ENCODE peak calls at places on chromosomes 1 and 21, in four cellular contexts. One of them, this sample, is unnamed.
A peak's percentile ranks its signal among the peaks of the same experiment; 100 is the strongest.

GRCh38 chr1:15272009-15272781 is 25.2 kb downstream of the FHAD1 start:
- DNase-seq in GM12878: no peak
- DNase-seq in WTC11: peak; percentile 69
- DNase-seq in K562: peak; percentile 80
- DNase-seq in this sample: peak; percentile 82

GRCh38 chr1:166981589-166981988 is 6.2 kb upstream of the ILDR2 start:
- DNase-seq in GM12878: no peak
- DNase-seq in K562: no peak
- DNase-seq in WTC11: no peak
- DNase-seq in this sample: no peak

GRCh38 chr1:93686497-93687250 is 5.0 kb upstream of the BCAR3 start:
- DNase-seq in GM12878: no peak
- DNase-seq in WTC11: no peak
- DNase-seq in K562: no peak
- DNase-seq in this sample: no peak

GRCh38 chr1:204446413-204447111 is 34.9 kb upstream of the PPP1R15B start:
- DNase-seq in K562: peak; percentile 70
- DNase-seq in WTC11: peak; percentile 90
- DNase-seq in GM12878: no peak
- DNase-seq in this sample: peak; percentile 55

GRCh38 chr1:180612591-180612990 is 19.2 kb upstream of the XPR1 start:
- DNase-seq in WTC11: no peak
- DNase-seq in K562: no peak
- DNase-seq in GM12878: no peak
- DNase-seq in this sample: no peak

GRCh38 chr1:152497273-152497672 is 13.3 kb upstream of the LCE5A start:
- DNase-seq in WTC11: no peak
- DNase-seq in GM12878: no peak
- DNase-seq in K562: peak; percentile 22
- DNase-seq in this sample: peak; percentile 20

GRCh38 chr1:67831850-67832513 is 1.3 kb downstream of the GNG12 start:
- DNase-seq in K562: peak; percentile 43
- DNase-seq in GM12878: no peak
- DNase-seq in WTC11: no peak
- DNase-seq in this sample: no peak

GRCh38 chr1:235642021-235642942 is 7.3 kb downstream of the GNG4 start:
- DNase-seq in WTC11: peak; percentile 43
- DNase-seq in GM12878: no peak
- DNase-seq in K562: peak; percentile 34
- DNase-seq in this sample: no peak

GRCh38 chr1:222829868-222830267 is 15.0 kb downstream of the DISP1 start:
- DNase-seq in WTC11: no peak
- DNase-seq in K562: no peak
- DNase-seq in GM12878: no peak
- DNase-seq in this sample: no peak

GRCh38 chr21:28126521-28127317 is 866.0 kb downstream of the LTN1 start:
- DNase-seq in WTC11: no peak
- DNase-seq in K562: no peak
- DNase-seq in GM12878: no peak
- DNase-seq in this sample: no peak

GRCh38 chr1:229012823-229013222 is 258.1 kb upstream of the RAB4A start:
- DNase-seq in K562: no peak
- DNase-seq in GM12878: no peak
- DNase-seq in WTC11: no peak
- DNase-seq in this sample: no peak

GRCh38 chr1:64505232-64505943 is 35.5 kb downstream of the CACHD1 start:
- DNase-seq in GM12878: no peak
- DNase-seq in WTC11: peak; percentile 77
- DNase-seq in K562: peak; percentile 35
- DNase-seq in this sample: no peak

GRCh38 chr1:20717452-20718342 is at the start of gene KIF17:
- DNase-seq in WTC11: peak; percentile 80
- DNase-seq in K562: peak; percentile 87
- DNase-seq in GM12878: no peak
- DNase-seq in this sample: no peak

GRCh38 chr1:2385606-2386280 is 5.6 kb downstream of the MORN1 start:
- DNase-seq in GM12878: no peak
- DNase-seq in WTC11: no peak
- DNase-seq in K562: no peak
- DNase-seq in this sample: no peak

GRCh38 chr1:113141650-113142473 is 68.9 kb downstream of the LRIG2 start:
- DNase-seq in GM12878: no peak
- DNase-seq in K562: peak; percentile 87
- DNase-seq in WTC11: no peak
- DNase-seq in this sample: no peak

GRCh38 chr1:214102907-214103306 is 115.1 kb downstream of the PROX1 start:
- DNase-seq in WTC11: no peak
- DNase-seq in GM12878: no peak
- DNase-seq in K562: no peak
- DNase-seq in this sample: peak; percentile 81

GRCh38 chr1:198605880-198606458 is 32.9 kb upstream of the PTPRC start:
- DNase-seq in K562: no peak
- DNase-seq in GM12878: no peak
- DNase-seq in WTC11: no peak
- DNase-seq in this sample: no peak

GRCh38 chr1:61432616-61433388 is 292.1 kb downstream of the TM2D1 start:
- DNase-seq in GM12878: no peak
- DNase-seq in WTC11: no peak
- DNase-seq in K562: no peak
- DNase-seq in this sample: no peak

GRCh38 chr1:9438431-9439073 is 100.7 kb upstream of the SLC25A33 start:
- DNase-seq in K562: no peak
- DNase-seq in GM12878: no peak
- DNase-seq in WTC11: no peak
- DNase-seq in this sample: peak; percentile 91

GRCh38 chr1:167292216-167292615 is 71.5 kb downstream of the POU2F1 start:
- DNase-seq in WTC11: no peak
- DNase-seq in K562: no peak
- DNase-seq in GM12878: no peak
- DNase-seq in this sample: no peak

GRCh38 chr1:25565188-25565591 is 21.8 kb downstream of the LDLRAP1 start:
- DNase-seq in WTC11: no peak
- DNase-seq in K562: no peak
- DNase-seq in GM12878: no peak
- DNase-seq in this sample: no peak

DNA sequence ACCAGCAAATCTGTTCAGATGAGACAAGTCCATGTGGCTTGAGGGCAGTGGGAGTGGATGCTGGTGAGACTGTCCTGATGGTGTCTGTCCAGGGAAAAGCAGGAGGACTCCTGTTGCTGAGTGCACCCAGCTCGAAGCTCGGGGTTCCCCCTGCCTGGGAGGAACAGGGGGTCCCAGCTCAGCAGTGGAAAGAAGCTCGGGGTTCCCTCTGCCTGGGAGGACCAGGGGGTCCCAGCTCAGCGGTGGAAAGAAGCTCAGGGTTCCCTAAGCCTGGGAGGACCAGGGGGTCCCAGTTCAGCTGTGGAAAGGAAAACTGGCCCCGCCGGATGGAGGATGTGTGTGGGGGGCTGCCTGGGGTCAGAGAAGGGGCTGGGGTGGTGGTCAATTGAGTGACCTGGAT is 39.1 kb downstream of the CRYAA start:
- DNase-seq in WTC11: peak; percentile 4
- DNase-seq in K562: no peak
- DNase-seq in GM12878: no peak
- DNase-seq in this sample: no peak
- TF ChIP-seq CREM in WTC11: no peak
- TF ChIP-seq CREM in K562: no peak
- TF ChIP-seq CREM in GM12878: no peak
- TF ChIP-seq CREM in this sample: no peak

GRCh38 chr1:12016182-12016581 is 3.1 kb upstream of the MIIP start:
- DNase-seq in K562: peak; percentile 33
- DNase-seq in GM12878: no peak
- DNase-seq in WTC11: no peak
- DNase-seq in this sample: no peak
- TF ChIP-seq CREM in K562: no peak
- TF ChIP-seq CREM in GM12878: no peak
- TF ChIP-seq CREM in WTC11: no peak
- TF ChIP-seq CREM in this sample: no peak

GRCh38 chr1:156629825-156630449 is 10.7 kb downstream of the HAPLN2 start:
- DNase-seq in WTC11: no peak
- DNase-seq in GM12878: no peak
- DNase-seq in K562: no peak
- DNase-seq in this sample: no peak

GRCh38 chr1:156638189-156638588 is 3.7 kb upstream of the BCAN start:
- DNase-seq in K562: no peak
- DNase-seq in WTC11: no peak
- DNase-seq in GM12878: no peak
- DNase-seq in this sample: no peak

GRCh38 chr1:156627313-156627880 is 8.2 kb downstream of the HAPLN2 start:
- DNase-seq in WTC11: peak; percentile 60
- DNase-seq in GM12878: no peak
- DNase-seq in K562: peak; percentile 82
- DNase-seq in this sample: peak; percentile 58

GRCh38 chr1:156632355-156632754 is 9.6 kb upstream of the BCAN start:
- DNase-seq in GM12878: no peak
- DNase-seq in K562: no peak
- DNase-seq in WTC11: no peak
- DNase-seq in this sample: no peak
- TF ChIP-seq CREM in GM12878: no peak
- TF ChIP-seq CREM in K562: no peak
- TF ChIP-seq CREM in WTC11: no peak
- TF ChIP-seq CREM in this sample: no peak

DNA sequence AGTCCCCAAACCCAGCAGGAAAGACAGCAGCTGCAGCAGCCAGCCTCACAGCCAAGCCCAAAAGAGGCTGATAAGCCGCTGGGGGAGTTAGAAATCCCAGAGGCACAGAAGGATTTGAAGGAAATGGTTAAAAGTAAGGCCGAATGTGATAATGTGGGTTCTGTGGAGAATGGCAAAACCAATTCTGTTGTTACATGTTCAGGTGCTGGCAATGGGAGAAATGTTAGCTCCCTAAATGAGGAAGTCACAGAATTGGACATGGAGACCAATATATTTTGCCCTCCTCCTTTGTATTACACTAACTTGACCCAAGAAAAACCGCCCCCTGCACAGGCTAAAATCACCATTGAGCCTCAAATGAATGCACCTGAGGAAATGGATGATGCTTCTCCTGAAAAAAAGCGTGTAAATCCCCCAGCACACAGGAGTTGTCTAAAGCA is 875 bp downstream of the MAP10 start:
- DNase-seq in K562: peak; percentile 28
- DNase-seq in WTC11: no peak
- DNase-seq in GM12878: no peak
- DNase-seq in this sample: no peak
- TF ChIP-seq CREM in K562: no peak
- TF ChIP-seq CREM in WTC11: no peak
- TF ChIP-seq CREM in GM12878: no peak
- TF ChIP-seq CREM in this sample: no peak

GRCh38 chr1:164561007-164561406 is 2.0 kb downstream of the PBX1 start:
- DNase-seq in GM12878: no peak
- DNase-seq in K562: no peak
- DNase-seq in WTC11: no peak
- DNase-seq in this sample: no peak

GRCh38 chr1:164560076-164560475 is 1.1 kb downstream of the PBX1 start:
- DNase-seq in WTC11: no peak
- DNase-seq in K562: no peak
- DNase-seq in GM12878: no peak
- DNase-seq in this sample: no peak

GRCh38 chr1:164560504-164560903 is 1.5 kb downstream of the PBX1 start:
- DNase-seq in WTC11: no peak
- DNase-seq in K562: no peak
- DNase-seq in GM12878: no peak
- DNase-seq in this sample: no peak

GRCh38 chr1:164558461-164559341 is at the start of gene PBX1:
- DNase-seq in GM12878: peak; percentile 23
- DNase-seq in WTC11: peak; percentile 97
- DNase-seq in K562: peak; percentile 90
- DNase-seq in this sample: peak; percentile 64

GRCh38 chr1:164559342-164560070 is 522 bp downstream of the PBX1 start:
- DNase-seq in WTC11: peak; percentile 58
- DNase-seq in K562: no peak
- DNase-seq in GM12878: no peak
- DNase-seq in this sample: peak; percentile 3
- TF ChIP-seq CREM in WTC11: no peak
- TF ChIP-seq CREM in K562: no peak
- TF ChIP-seq CREM in GM12878: no peak
- TF ChIP-seq CREM in this sample: no peak

This sample was measured in HepG2.